ENCODE peak calls at places on chromosomes 4 and X, in four cellular contexts. I is stomach, L is transverse colon, H is Panc1. F is an unnamed sample.
A peak's percentile ranks its signal among the peaks of the same experiment; 100 is the strongest.

GRCh38 chrX:15877380-15877779 is 22.8 kb upstream of the AP1S2 start:
- DNase-seq in L (no peak), H (no peak), I (no peak), F (no peak)

GRCh38 chr4:170243662-170244288 is 154.0 kb upstream of the AADAT start:
- DNase-seq in L (no peak), H (no peak), I (no peak), F (no peak)

GRCh38 chr4:122500852-122501501 is 44.5 kb upstream of the IL2 start:
- DNase-seq in I (peak; percentile 76), H (no peak), L (no peak), F (no peak)

GRCh38 chr4:2798399-2799301 is 5.8 kb downstream of the SH3BP2 start:
- DNase-seq in I (peak; percentile 73), L (peak; percentile 84), H (no peak), F (peak; percentile 63)

GRCh38 chrX:150870059-150870458 is 28.4 kb downstream of the CD99L2 start:
- DNase-seq in I (no peak), H (no peak), L (no peak), F (no peak)

GRCh38 chrX:12011075-12011474 is 127.2 kb upstream of the FRMPD4 start:
- DNase-seq in L (no peak), I (no peak), H (no peak), F (no peak)

GRCh38 chr4:44985152-44985551 is 258.8 kb upstream of the GNPDA2 start:
- DNase-seq in I (no peak), H (no peak), L (no peak), F (no peak)

GRCh38 chr4:47531954-47532321 is 46.9 kb downstream of the ATP10D start:
- DNase-seq in L (no peak), H (no peak), I (no peak), F (no peak)

GRCh38 chr4:125849869-125850268 is 535.1 kb downstream of the FAT4 start:
- DNase-seq in L (no peak), H (no peak), I (no peak), F (no peak)

GRCh38 chrX:74788545-74789086 is 136.6 kb downstream of the NEXMIF start:
- DNase-seq in H (no peak), L (no peak), I (no peak), F (no peak)

GRCh38 chr4:2402053-2402452 is 16.4 kb downstream of the ZFYVE28 start:
- DNase-seq in H (no peak), L (peak; percentile 88), I (peak; percentile 81), F (peak; percentile 71)

GRCh38 chr4:40316333-40316781 is 18.8 kb upstream of the CHRNA9 start:
- DNase-seq in L (no peak), I (no peak), H (no peak), F (no peak)

GRCh38 chrX:110178179-110178865 is 139.6 kb downstream of the AMMECR1 start:
- DNase-seq in I (peak; percentile 63), H (no peak), L (no peak), F (no peak)

GRCh38 chr4:173571620-173572019 is 41.6 kb upstream of the HAND2 start:
- DNase-seq in H (no peak), L (no peak), I (no peak), F (no peak)

GRCh38 chr4:20041838-20042237 is 209.9 kb upstream of the SLIT2 start:
- DNase-seq in H (no peak), L (no peak), I (no peak), F (no peak)

GRCh38 chrX:100962811-100963210 is 6.7 kb upstream of the ARL13A start:
- DNase-seq in H (no peak), L (no peak), I (no peak), F (no peak)

GRCh38 chr4:108783666-108784463 is 21.0 kb upstream of the ETNPPL start:
- DNase-seq in I (no peak), H (no peak), L (no peak), F (no peak)

DNA sequence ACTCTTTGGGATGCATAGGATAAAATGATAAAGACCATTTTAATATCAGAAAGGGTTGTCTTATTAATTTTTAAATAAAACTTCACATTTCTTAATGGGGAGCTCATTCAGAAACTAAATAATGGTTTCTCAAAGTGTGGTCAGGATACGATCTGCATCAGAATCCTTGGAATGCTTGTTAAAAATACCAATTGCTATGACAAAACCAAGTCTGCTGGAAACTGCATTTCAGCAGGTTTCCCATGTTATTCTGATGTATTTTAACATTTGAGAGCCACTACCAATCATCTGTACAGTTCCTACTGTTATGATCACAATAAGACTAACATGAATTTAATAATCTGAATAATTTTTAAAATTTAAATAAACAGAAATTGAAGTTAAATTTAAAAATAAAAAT is 115.1 kb downstream of the SOWAHB start:
- DNase-seq in L (no peak), H (no peak), I (no peak), F (no peak)
- H3K4me3 ChIP-seq in L (no peak overlapping the region), H (no peak overlapping the region), I (no peak overlapping the region), F (no peak overlapping the region)

GRCh38 chrX:148337873-148338272 is 162.5 kb upstream of the AFF2 start:
- DNase-seq in I (no peak), H (no peak), L (no peak), F (no peak)
- H3K27me3 ChIP-seq in I (no peaks in the 10 kb centered on the region), H (no peaks in the 10 kb centered on the region), L (no peaks in the 10 kb centered on the region), F (no peaks in the 10 kb centered on the region)

GRCh38 chrX:69238153-69238959 is 73.1 kb upstream of the PJA1 start:
- DNase-seq in H (no peak), L (no peak), I (no peak), F (no peak)

GRCh38 chrX:69236641-69237040 is 71.4 kb upstream of the PJA1 start:
- DNase-seq in I (no peak), H (no peak), L (no peak), F (no peak)

GRCh38 chrX:69234624-69235023 is 69.4 kb upstream of the PJA1 start:
- DNase-seq in H (no peak), I (no peak), L (no peak), F (no peak)

GRCh38 chrX:69238960-69239231 is 73.6 kb upstream of the PJA1 start:
- DNase-seq in I (no peak), L (no peak), H (no peak), F (no peak)

GRCh38 chrX:69237228-69237627 is 72.0 kb upstream of the PJA1 start:
- DNase-seq in H (no peak), I (no peak), L (no peak), F (no peak)
- H3K27ac ChIP-seq in H (no peak overlapping the region), I (no peak overlapping the region), L (no peak overlapping the region), F (no peak overlapping the region)

GRCh38 chr4:147987252-147987651 is 255.4 kb downstream of the ARHGAP10 start:
- DNase-seq in H (no peak), I (no peak), L (no peak), F (no peak)

GRCh38 chr4:147994491-147995385 is 262.9 kb downstream of the ARHGAP10 start:
- DNase-seq in H (no peak), L (no peak), I (no peak), F (no peak)

GRCh38 chr4:147994076-147994475 is 262.2 kb downstream of the ARHGAP10 start:
- DNase-seq in H (no peak), I (no peak), L (no peak), F (no peak)

GRCh38 chr4:147996840-147997239 is 265.0 kb downstream of the ARHGAP10 start:
- DNase-seq in H (no peak), L (no peak), I (no peak), F (no peak)

DNA sequence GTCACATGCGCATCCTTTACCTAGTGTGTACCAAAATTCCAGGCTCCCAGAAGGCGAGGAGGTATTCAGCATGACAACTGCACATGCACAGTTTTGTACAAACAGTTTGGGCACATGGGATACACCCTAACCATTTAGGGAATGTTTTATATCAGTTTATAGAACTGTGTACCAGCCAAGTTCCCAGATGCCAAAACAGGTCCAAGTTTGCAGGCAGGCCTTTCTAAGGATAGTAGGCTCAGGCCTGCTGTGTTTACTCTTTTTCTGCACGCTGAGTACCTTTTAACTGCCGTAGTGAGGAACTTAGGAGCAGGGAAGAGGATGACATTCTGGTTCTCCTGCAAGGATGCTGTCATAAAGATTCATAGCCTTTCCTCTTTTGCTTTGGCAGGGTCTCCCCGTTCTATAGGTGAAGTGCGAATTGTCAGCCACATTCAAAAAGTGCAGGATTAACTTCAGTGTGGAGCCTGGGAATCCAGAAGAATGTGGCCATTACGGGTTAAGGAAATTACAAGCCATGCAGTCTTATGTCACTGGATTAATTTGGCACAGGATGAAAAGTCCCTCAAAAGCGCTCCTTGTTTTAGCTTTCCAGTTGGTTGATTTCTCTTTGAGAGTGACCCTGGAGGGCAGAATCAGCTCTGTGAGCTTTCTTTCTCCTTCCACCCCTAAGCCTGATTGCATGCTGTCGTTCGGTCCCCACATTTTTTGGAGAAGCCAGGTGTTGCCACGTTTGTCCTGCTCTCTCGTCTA is 259.8 kb downstream of the ARHGAP10 start:
- DNase-seq in I (no peak), H (no peak), L (no peak), F (no peak)
- H3K4me3 ChIP-seq in I (no peak overlapping the region), H (no peak overlapping the region), L (no peak overlapping the region), F (no peak overlapping the region)

GRCh38 chr4:27930976-27931375 is 1070.3 kb downstream of the STIM2 start:
- DNase-seq in H (no peak), I (no peak), L (no peak), F (no peak)
- H3K27me3 ChIP-seq in H (no peaks in the 10 kb centered on the region), I (no peaks in the 10 kb centered on the region), L (no peaks in the 10 kb centered on the region), F (no peaks in the 10 kb centered on the region)

GRCh38 chr4:95549246-95550138 is 719 bp upstream of the UNC5C start:
- DNase-seq in H (no peak), I (peak; percentile 27), L (peak; percentile 25), F (peak; percentile 33)
- H3K27ac ChIP-seq in H (peak overlapping the region; percentile 23), I (peak overlapping the region; percentile 75), L (peak overlapping the region; percentile 78), F (peak overlapping the region; percentile 61)

F was measured in right lobe of liver.